ENCODE peak calls at places on chromosome 17, in ten cellular contexts. M is CD4-positive, alpha-beta T cell; X is upper lobe of left lung; H is Caco-2; U is IMR-90; I is CD8-positive, alpha-beta T cell; K is heart right ventricle; Q is A549; P is GM23248; B is small intestine. V is an unnamed sample. For H3K9me3, the result is how much of the 10 kb centered on the place peaks cover.

GRCh38 chr17:62895650-62896301 is 70.3 kb upstream of the TANC2 start:
- DNase-seq in M (no peak), X (no peak), H (no peak), U (peak), I (no peak), K (no peak), Q (no peak), P (peak), B (no peak), V (no peak)

GRCh38 chr17:77235370-77236080 is 94.8 kb downstream of the SEC14L1 start:
- DNase-seq in M (no peak), X (no peak), H (no peak), U (peak), I (peak), K (no peak), Q (no peak), P (peak), B (no peak), V (no peak)

GRCh38 chr17:38867179-38867994 is 2.5 kb upstream of the LASP1 start:
- DNase-seq in M (no peak), X (no peak), H (peak), U (peak), I (peak), K (peak), Q (peak), P (peak), B (peak), V (peak)

GRCh38 chr17:4795168-4795567 is 796 bp upstream of the PSMB6 start:
- DNase-seq in M (no peak), X (no peak), H (no peak), U (no peak), I (no peak), K (no peak), Q (no peak), P (no peak), B (no peak), V (no peak)

GRCh38 chr17:2724783-2725164 is 13.2 kb upstream of the CLUH start:
- DNase-seq in M (no peak), X (no peak), H (peak), U (peak), I (peak), K (no peak), Q (peak), P (peak), B (peak), V (peak)

GRCh38 chr17:75508122-75508719 is 7.1 kb downstream of the CASKIN2 start:
- DNase-seq in M (no peak), X (no peak), H (no peak), U (no peak), I (no peak), K (no peak), Q (no peak), P (no peak), B (no peak), V (no peak)

GRCh38 chr17:55601874-55602364 is 90.7 kb upstream of the SMIM36 start:
- DNase-seq in M (no peak), X (no peak), H (no peak), U (peak), I (no peak), K (no peak), Q (peak), P (peak), B (peak), V (no peak)

GRCh38 chr17:65042911-65043310 is 13.6 kb downstream of the GNA13 start:
- DNase-seq in M (no peak), X (no peak), H (no peak), U (no peak), I (no peak), K (no peak), Q (no peak), P (no peak), B (no peak), V (no peak)

GRCh38 chr17:73336613-73337400 is 25.0 kb upstream of the CDC42EP4 start:
- DNase-seq in M (no peak), X (no peak), H (no peak), U (no peak), I (no peak), K (no peak), Q (no peak), P (no peak), B (no peak), V (no peak)

GRCh38 chr17:62653831-62654829 is 26.7 kb downstream of the MRC2 start:
- DNase-seq in M (no peak), X (peak), H (peak), U (peak), I (no peak), K (peak), Q (no peak), P (peak), B (no peak), V (no peak)

GRCh38 chr17:29151567-29151966 is 28.6 kb downstream of the MYO18A start:
- DNase-seq in M (no peak), X (no peak), H (peak), U (peak), I (no peak), K (no peak), Q (peak), P (peak), B (no peak), V (no peak)

GRCh38 chr17:17841620-17842025 is 4.8 kb upstream of the SREBF1 start:
- DNase-seq in M (no peak), X (peak), H (no peak), U (no peak), I (no peak), K (peak), Q (no peak), P (no peak), B (no peak), V (no peak)

GRCh38 chr17:81885869-81886548 is 5.4 kb downstream of the ALYREF start:
- DNase-seq in M (no peak), X (no peak), H (no peak), U (no peak), I (no peak), K (no peak), Q (no peak), P (peak), B (no peak), V (no peak)

GRCh38 chr17:82031885-82032627 is 578 bp downstream of the RAC3 start:
- DNase-seq in M (no peak), X (peak), H (peak), U (no peak), I (no peak), K (no peak), Q (no peak), P (no peak), B (peak), V (peak)

GRCh38 chr17:75683467-75684041 is 16.4 kb downstream of the SAP30BP start:
- DNase-seq in M (no peak), X (no peak), H (peak), U (peak), I (no peak), K (no peak), Q (peak), P (peak), B (peak), V (no peak)

GRCh38 chr17:83203472-83204221 is 124.2 kb downstream of the METRNL start:
- DNase-seq in M (no peak), X (peak), H (peak), U (no peak), I (peak), K (no peak), Q (no peak), P (peak), B (no peak), V (peak)

GRCh38 chr17:21774263-21774662 is 81.9 kb downstream of the KCNJ18 start:
- DNase-seq in M (no peak), X (no peak), H (no peak), U (no peak), I (no peak), K (no peak), Q (no peak), P (no peak), B (no peak), V (no peak)

GRCh38 chr17:21772321-21772720 is 80.0 kb downstream of the KCNJ18 start:
- DNase-seq in M (no peak), X (no peak), H (peak), U (no peak), I (no peak), K (no peak), Q (no peak), P (no peak), B (no peak), V (no peak)
- H3K9me3 ChIP-seq in M (under half), X (under half), H (under half), U (under half), I (under half), K (under half), Q (under half), P (under half), B (under half), V (under half)

DNA sequence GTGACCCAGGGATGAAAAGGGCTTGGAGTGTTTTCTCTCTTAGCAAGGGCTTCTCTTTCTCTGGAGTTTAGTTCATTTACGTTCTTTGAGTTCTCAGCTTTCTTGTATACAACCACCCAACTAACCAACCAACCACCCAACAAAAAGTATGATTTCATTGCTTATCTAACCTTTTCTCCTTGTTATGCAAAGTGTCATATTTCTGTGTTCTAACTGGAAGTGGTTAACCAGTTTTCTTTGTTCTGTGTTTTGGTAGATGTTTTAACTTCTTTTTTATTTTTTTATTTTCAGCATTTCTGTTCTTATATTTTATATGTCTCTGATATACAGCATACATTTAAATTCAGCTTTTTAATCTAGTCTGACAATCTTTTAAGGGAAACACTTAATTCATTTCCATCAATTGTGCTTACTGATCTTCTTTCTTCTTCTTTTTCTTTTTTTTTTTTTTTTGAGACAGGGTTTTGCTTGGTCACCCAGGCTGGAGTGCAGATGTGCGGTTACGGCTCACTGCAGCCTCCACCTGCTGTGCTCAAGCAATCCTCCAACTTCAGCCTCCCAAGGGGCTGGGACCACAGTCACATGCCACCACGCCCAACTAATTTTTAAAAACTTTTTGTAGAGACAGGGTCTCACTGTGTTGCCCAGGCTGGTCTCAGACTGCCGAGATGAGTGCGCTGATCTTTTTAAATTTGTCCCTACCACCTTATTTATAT is 29.6 kb downstream of the NLK start:
- DNase-seq in M (no peak), X (no peak), H (no peak), U (no peak), I (no peak), K (no peak), Q (no peak), P (no peak), B (no peak), V (no peak)
- H3K9me3 ChIP-seq in M (under half), X (under half), H (under half), U (under half), I (under half), K (under half), Q (under half), P (under half), B (under half), V (under half)

GRCh38 chr17:19621697-19622096 is 26.9 kb upstream of the ALDH3A2 start:
- DNase-seq in M (no peak), X (no peak), H (no peak), U (no peak), I (no peak), K (no peak), Q (no peak), P (no peak), B (no peak), V (no peak)

GRCh38 chr17:19614900-19615299 is 33.7 kb upstream of the ALDH3A2 start:
- DNase-seq in M (no peak), X (no peak), H (no peak), U (no peak), I (no peak), K (no peak), Q (no peak), P (no peak), B (no peak), V (no peak)

GRCh38 chr17:19619705-19620325 is 28.7 kb upstream of the ALDH3A2 start:
- DNase-seq in M (no peak), X (no peak), H (no peak), U (no peak), I (no peak), K (no peak), Q (no peak), P (no peak), B (no peak), V (no peak)

GRCh38 chr17:19613979-19614378 is 34.6 kb upstream of the ALDH3A2 start:
- DNase-seq in M (no peak), X (no peak), H (no peak), U (no peak), I (no peak), K (no peak), Q (no peak), P (no peak), B (no peak), V (no peak)

GRCh38 chr17:19618015-19618414 is 30.5 kb upstream of the ALDH3A2 start:
- DNase-seq in M (no peak), X (no peak), H (no peak), U (no peak), I (no peak), K (no peak), Q (no peak), P (no peak), B (no peak), V (no peak)
- H3K9me3 ChIP-seq in M (under half), X (under half), H (under half), U (under half), I (under half), K (under half), Q (under half), P (under half), B (under half), V (under half)

DNA sequence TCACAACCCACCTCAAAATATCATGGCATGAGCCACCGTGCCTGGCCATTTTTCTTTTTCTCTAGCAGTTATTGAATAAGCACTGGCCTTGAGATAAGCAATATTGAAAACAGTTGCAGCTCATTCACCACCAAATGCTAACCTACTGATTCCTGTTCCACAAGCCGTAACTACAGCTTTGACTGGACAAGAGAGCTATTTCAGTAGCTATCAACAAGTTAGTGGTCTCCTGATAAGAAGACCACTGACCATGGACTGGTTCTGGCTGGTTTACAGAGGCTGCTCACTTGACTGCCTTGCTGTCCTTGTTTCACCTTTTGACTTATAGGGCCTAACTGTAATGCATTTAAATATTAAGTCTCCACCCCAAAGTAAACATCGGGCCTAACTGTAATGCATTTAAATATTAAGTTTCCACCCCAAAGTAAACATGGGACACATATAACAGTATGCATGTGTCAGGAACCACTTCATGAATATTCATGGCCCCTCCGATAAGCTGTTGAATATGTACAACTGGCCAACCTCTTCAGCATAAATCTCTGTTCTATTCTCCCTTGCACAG is 94.1 kb downstream of the USP32 start:
- DNase-seq in M (no peak), X (no peak), H (no peak), U (no peak), I (no peak), K (no peak), Q (no peak), P (no peak), B (no peak), V (no peak)
- H3K9me3 ChIP-seq in M (under half), X (under half), H (under half), U (under half), I (under half), K (under half), Q (under half), P (under half), B (under half), V (under half)

GRCh38 chr17:44082206-44082605 is 11.7 kb downstream of the G6PC3 start:
- DNase-seq in M (no peak), X (no peak), H (no peak), U (no peak), I (no peak), K (no peak), Q (no peak), P (no peak), B (no peak), V (no peak)
- H3K9me3 ChIP-seq in M (under half), X (under half), H (under half), U (under half), I (under half), K (under half), Q (under half), P (under half), B (under half), V (under half)